ENCODE peak calls at places on chromosomes 6 and 20, in nine cellular contexts. One of them, this sample, is unnamed.
A peak's percentile ranks its signal among the peaks of the same experiment; 100 is the strongest.

GRCh38 chr6:72944660-72945059 is 280.6 kb downstream of the KHDC1L start:
- DNase-seq in BE2C: no peak
- DNase-seq in GM12865: no peak
- DNase-seq in astrocyte of the cerebellum: no peak
- DNase-seq in psoas muscle: no peak
- DNase-seq in fibroblast of lung: peak; percentile 27
- DNase-seq in AG10803: peak; percentile 68
- DNase-seq in CD8-positive, alpha-beta T cell: no peak
- DNase-seq in upper lobe of right lung: no peak
- DNase-seq in this sample: no peak

GRCh38 chr20:24164360-24164759 is 175.8 kb upstream of the GGTLC1 start:
- DNase-seq in GM12865: peak; percentile 8
- DNase-seq in fibroblast of lung: no peak
- DNase-seq in BE2C: peak; percentile 33
- DNase-seq in CD8-positive, alpha-beta T cell: no peak
- DNase-seq in AG10803: no peak
- DNase-seq in astrocyte of the cerebellum: no peak
- DNase-seq in upper lobe of right lung: no peak
- DNase-seq in psoas muscle: no peak
- DNase-seq in this sample: peak; percentile 5

GRCh38 chr6:169536446-169537170 is 165.2 kb downstream of the WDR27 start:
- DNase-seq in BE2C: no peak
- DNase-seq in CD8-positive, alpha-beta T cell: no peak
- DNase-seq in fibroblast of lung: peak; percentile 91
- DNase-seq in psoas muscle: no peak
- DNase-seq in AG10803: peak; percentile 78
- DNase-seq in GM12865: no peak
- DNase-seq in upper lobe of right lung: no peak
- DNase-seq in astrocyte of the cerebellum: peak; percentile 66
- DNase-seq in this sample: peak; percentile 88

GRCh38 chr6:31178143-31179041 is 7.9 kb upstream of the POU5F1 start:
- DNase-seq in upper lobe of right lung: no peak
- DNase-seq in psoas muscle: no peak
- DNase-seq in astrocyte of the cerebellum: no peak
- DNase-seq in AG10803: no peak
- DNase-seq in GM12865: peak; percentile 64
- DNase-seq in CD8-positive, alpha-beta T cell: no peak
- DNase-seq in BE2C: no peak
- DNase-seq in fibroblast of lung: no peak
- DNase-seq in this sample: no peak

GRCh38 chr6:146028250-146028789 is 542 bp upstream of the GRM1 start:
- DNase-seq in GM12865: peak; percentile 37
- DNase-seq in AG10803: peak; percentile 44
- DNase-seq in CD8-positive, alpha-beta T cell: peak; percentile 5
- DNase-seq in astrocyte of the cerebellum: peak; percentile 46
- DNase-seq in fibroblast of lung: peak; percentile 44
- DNase-seq in BE2C: peak; percentile 14
- DNase-seq in psoas muscle: peak; percentile 59
- DNase-seq in upper lobe of right lung: peak; percentile 80
- DNase-seq in this sample: peak; percentile 63

GRCh38 chr6:37083243-37084138 is 78.0 kb downstream of the FGD2 start:
- DNase-seq in psoas muscle: peak; percentile 63
- DNase-seq in BE2C: peak; percentile 40
- DNase-seq in AG10803: peak; percentile 78
- DNase-seq in astrocyte of the cerebellum: no peak
- DNase-seq in upper lobe of right lung: peak; percentile 91
- DNase-seq in CD8-positive, alpha-beta T cell: no peak
- DNase-seq in fibroblast of lung: peak; percentile 59
- DNase-seq in GM12865: no peak
- DNase-seq in this sample: no peak

GRCh38 chr6:128914051-128914450 is 31.1 kb downstream of the LAMA2 start:
- DNase-seq in CD8-positive, alpha-beta T cell: no peak
- DNase-seq in AG10803: no peak
- DNase-seq in BE2C: no peak
- DNase-seq in psoas muscle: no peak
- DNase-seq in fibroblast of lung: no peak
- DNase-seq in upper lobe of right lung: no peak
- DNase-seq in GM12865: no peak
- DNase-seq in astrocyte of the cerebellum: no peak
- DNase-seq in this sample: no peak

GRCh38 chr6:56368484-56368883 is 121.1 kb upstream of the COL21A1 start:
- DNase-seq in psoas muscle: no peak
- DNase-seq in upper lobe of right lung: no peak
- DNase-seq in AG10803: peak; percentile 17
- DNase-seq in fibroblast of lung: peak; percentile 69
- DNase-seq in CD8-positive, alpha-beta T cell: no peak
- DNase-seq in astrocyte of the cerebellum: no peak
- DNase-seq in BE2C: no peak
- DNase-seq in GM12865: no peak
- DNase-seq in this sample: no peak

GRCh38 chr6:42532038-42532669 is 31.7 kb upstream of the UBR2 start:
- DNase-seq in fibroblast of lung: peak; percentile 68
- DNase-seq in upper lobe of right lung: no peak
- DNase-seq in psoas muscle: no peak
- DNase-seq in astrocyte of the cerebellum: peak; percentile 57
- DNase-seq in AG10803: peak; percentile 77
- DNase-seq in BE2C: peak; percentile 40
- DNase-seq in GM12865: peak; percentile 82
- DNase-seq in CD8-positive, alpha-beta T cell: no peak
- DNase-seq in this sample: peak; percentile 66

GRCh38 chr20:60789399-60789798 is 462.7 kb upstream of the CDH4 start:
- DNase-seq in BE2C: no peak
- DNase-seq in AG10803: no peak
- DNase-seq in CD8-positive, alpha-beta T cell: no peak
- DNase-seq in psoas muscle: no peak
- DNase-seq in upper lobe of right lung: no peak
- DNase-seq in astrocyte of the cerebellum: no peak
- DNase-seq in GM12865: no peak
- DNase-seq in fibroblast of lung: no peak
- DNase-seq in this sample: no peak

GRCh38 chr20:24773751-24774201 is 175.3 kb upstream of the CST7 start:
- DNase-seq in psoas muscle: no peak
- DNase-seq in CD8-positive, alpha-beta T cell: no peak
- DNase-seq in upper lobe of right lung: no peak
- DNase-seq in BE2C: no peak
- DNase-seq in fibroblast of lung: peak; percentile 98
- DNase-seq in astrocyte of the cerebellum: peak; percentile 92
- DNase-seq in AG10803: peak; percentile 73
- DNase-seq in GM12865: peak; percentile 51
- DNase-seq in this sample: peak; percentile 96

GRCh38 chr6:126444874-126445273 is 105.0 kb downstream of the CENPW start:
- DNase-seq in fibroblast of lung: peak; percentile 46
- DNase-seq in psoas muscle: no peak
- DNase-seq in upper lobe of right lung: no peak
- DNase-seq in AG10803: peak; percentile 24
- DNase-seq in GM12865: no peak
- DNase-seq in astrocyte of the cerebellum: peak; percentile 8
- DNase-seq in BE2C: no peak
- DNase-seq in CD8-positive, alpha-beta T cell: no peak
- DNase-seq in this sample: peak; percentile 52

GRCh38 chr6:5599112-5599511 is 337.8 kb downstream of the FARS2 start:
- DNase-seq in psoas muscle: no peak
- DNase-seq in GM12865: no peak
- DNase-seq in upper lobe of right lung: no peak
- DNase-seq in fibroblast of lung: no peak
- DNase-seq in astrocyte of the cerebellum: no peak
- DNase-seq in CD8-positive, alpha-beta T cell: no peak
- DNase-seq in AG10803: peak; percentile 72
- DNase-seq in BE2C: no peak
- DNase-seq in this sample: no peak

GRCh38 chr6:1118287-1118647 is 193.6 kb upstream of the FOXQ1 start:
- DNase-seq in astrocyte of the cerebellum: no peak
- DNase-seq in GM12865: no peak
- DNase-seq in upper lobe of right lung: no peak
- DNase-seq in AG10803: no peak
- DNase-seq in psoas muscle: no peak
- DNase-seq in fibroblast of lung: no peak
- DNase-seq in BE2C: no peak
- DNase-seq in CD8-positive, alpha-beta T cell: no peak
- DNase-seq in this sample: no peak

GRCh38 chr6:33837971-33838665 is 34.3 kb upstream of the MLN start:
- DNase-seq in astrocyte of the cerebellum: no peak
- DNase-seq in psoas muscle: no peak
- DNase-seq in GM12865: no peak
- DNase-seq in BE2C: no peak
- DNase-seq in fibroblast of lung: peak; percentile 55
- DNase-seq in CD8-positive, alpha-beta T cell: no peak
- DNase-seq in AG10803: peak; percentile 70
- DNase-seq in upper lobe of right lung: no peak
- DNase-seq in this sample: peak; percentile 29
- TF ChIP-seq CTCF in astrocyte of the cerebellum: peak; percentile 6
- TF ChIP-seq CTCF in psoas muscle: no peak
- TF ChIP-seq CTCF in GM12865: no peak
- TF ChIP-seq CTCF in BE2C: no peak
- TF ChIP-seq CTCF in fibroblast of lung: no peak
- TF ChIP-seq CTCF in CD8-positive, alpha-beta T cell: no peak
- TF ChIP-seq CTCF in AG10803: peak; percentile 25
- TF ChIP-seq CTCF in upper lobe of right lung: no peak
- TF ChIP-seq CTCF in this sample: no peak

DNA sequence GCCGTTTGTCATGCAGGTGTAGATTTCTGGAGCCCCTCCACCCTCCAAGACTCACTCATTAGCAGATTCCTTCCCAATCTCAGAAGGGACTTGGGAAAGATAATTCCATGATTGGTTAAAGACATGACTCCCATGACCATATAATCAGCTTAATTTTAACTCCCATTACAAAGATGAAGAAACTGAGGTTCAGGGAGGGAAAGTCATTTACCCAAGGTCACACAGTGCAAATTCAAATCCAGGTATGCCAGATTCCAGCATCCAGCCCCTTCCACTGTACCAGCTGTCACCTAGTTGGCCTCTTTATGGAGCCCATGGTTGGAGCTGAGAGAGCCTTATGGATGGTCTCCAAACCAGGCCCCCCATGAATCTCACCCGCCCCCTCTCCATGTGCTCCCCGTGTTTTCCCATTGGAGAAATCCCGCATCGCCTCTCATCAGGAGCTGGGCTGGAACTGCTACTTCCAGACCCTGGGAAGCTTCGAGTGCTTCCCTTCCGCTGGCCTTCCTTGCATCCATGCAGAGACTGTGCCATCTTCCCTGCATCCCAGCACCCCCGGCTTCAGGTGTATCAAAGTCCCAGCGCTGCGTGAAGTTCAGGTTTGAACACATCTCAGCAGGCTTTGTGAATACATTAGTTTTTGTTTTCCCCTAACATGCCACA is 8.7 kb upstream of the MMP9 start:
- DNase-seq in psoas muscle: no peak
- DNase-seq in upper lobe of right lung: no peak
- DNase-seq in AG10803: no peak
- DNase-seq in fibroblast of lung: no peak
- DNase-seq in BE2C: no peak
- DNase-seq in astrocyte of the cerebellum: no peak
- DNase-seq in GM12865: no peak
- DNase-seq in CD8-positive, alpha-beta T cell: no peak
- DNase-seq in this sample: no peak
- H3K4me3 ChIP-seq in psoas muscle: no peak overlapping the region
- H3K4me3 ChIP-seq in upper lobe of right lung: no peak overlapping the region
- H3K4me3 ChIP-seq in AG10803: no peak overlapping the region
- H3K4me3 ChIP-seq in fibroblast of lung: no peak overlapping the region
- H3K4me3 ChIP-seq in BE2C: no peak overlapping the region
- H3K4me3 ChIP-seq in astrocyte of the cerebellum: no peak overlapping the region
- H3K4me3 ChIP-seq in GM12865: no peak overlapping the region
- H3K4me3 ChIP-seq in CD8-positive, alpha-beta T cell: no peak overlapping the region
- H3K4me3 ChIP-seq in this sample: no peak overlapping the region

GRCh38 chr6:25137497-25137896 is 141.7 kb upstream of the CARMIL1 start:
- DNase-seq in fibroblast of lung: no peak
- DNase-seq in BE2C: no peak
- DNase-seq in CD8-positive, alpha-beta T cell: no peak
- DNase-seq in astrocyte of the cerebellum: no peak
- DNase-seq in upper lobe of right lung: no peak
- DNase-seq in psoas muscle: no peak
- DNase-seq in AG10803: peak; percentile 29
- DNase-seq in GM12865: peak; percentile 48
- DNase-seq in this sample: no peak

GRCh38 chr6:25136879-25137278 is 142.3 kb upstream of the CARMIL1 start:
- DNase-seq in BE2C: no peak
- DNase-seq in psoas muscle: no peak
- DNase-seq in CD8-positive, alpha-beta T cell: no peak
- DNase-seq in fibroblast of lung: peak; percentile 33
- DNase-seq in upper lobe of right lung: no peak
- DNase-seq in GM12865: peak; percentile 9
- DNase-seq in astrocyte of the cerebellum: no peak
- DNase-seq in AG10803: peak; percentile 32
- DNase-seq in this sample: no peak

GRCh38 chr6:25142506-25142905 is 136.7 kb upstream of the CARMIL1 start:
- DNase-seq in astrocyte of the cerebellum: no peak
- DNase-seq in upper lobe of right lung: no peak
- DNase-seq in CD8-positive, alpha-beta T cell: no peak
- DNase-seq in AG10803: peak; percentile 3
- DNase-seq in BE2C: no peak
- DNase-seq in fibroblast of lung: no peak
- DNase-seq in psoas muscle: no peak
- DNase-seq in GM12865: no peak
- DNase-seq in this sample: no peak

GRCh38 chr6:25138697-25139051 is 140.5 kb upstream of the CARMIL1 start:
- DNase-seq in astrocyte of the cerebellum: peak; percentile 11
- DNase-seq in fibroblast of lung: no peak
- DNase-seq in AG10803: peak; percentile 74
- DNase-seq in CD8-positive, alpha-beta T cell: no peak
- DNase-seq in upper lobe of right lung: no peak
- DNase-seq in GM12865: peak; percentile 53
- DNase-seq in psoas muscle: no peak
- DNase-seq in BE2C: no peak
- DNase-seq in this sample: peak; percentile 58

DNA sequence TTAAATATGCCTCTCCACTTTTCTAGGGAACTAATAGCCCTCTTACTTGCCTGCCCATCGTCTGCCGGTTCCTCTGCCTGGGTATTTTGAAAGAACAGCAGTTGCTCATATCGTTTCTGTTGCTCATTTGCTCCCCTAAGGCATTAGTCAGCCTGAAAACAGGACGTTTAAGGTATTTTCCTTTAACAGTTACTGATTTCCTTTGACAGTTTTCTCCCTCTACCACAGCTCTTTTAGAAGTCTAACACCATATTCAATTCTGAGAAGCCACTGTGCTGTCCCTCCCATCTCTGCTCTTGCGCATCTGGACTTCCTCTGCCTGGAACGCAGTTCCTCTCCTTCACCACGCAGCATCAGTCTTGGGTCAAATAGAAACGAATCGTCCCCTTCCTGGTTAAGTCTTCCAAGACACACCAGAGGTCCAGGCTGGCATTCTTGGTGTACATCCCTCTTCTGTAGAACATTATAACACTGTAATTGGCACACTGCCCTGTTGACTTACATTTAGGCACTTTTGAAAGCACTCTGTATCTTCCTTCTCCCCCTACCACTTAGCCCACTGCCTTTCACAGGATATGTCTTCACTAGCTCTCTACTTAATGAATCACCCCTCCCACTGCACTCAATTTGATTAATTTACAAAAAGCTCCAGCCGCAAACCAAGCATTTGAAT is 141.0 kb upstream of the CARMIL1 start:
- DNase-seq in fibroblast of lung: peak; percentile 75
- DNase-seq in AG10803: peak; percentile 86
- DNase-seq in upper lobe of right lung: peak; percentile 65
- DNase-seq in psoas muscle: peak; percentile 32
- DNase-seq in astrocyte of the cerebellum: no peak
- DNase-seq in CD8-positive, alpha-beta T cell: peak; percentile 41
- DNase-seq in BE2C: no peak
- DNase-seq in GM12865: peak; percentile 91
- DNase-seq in this sample: peak; percentile 50
- TF ChIP-seq CTCF in fibroblast of lung: peak; percentile 47
- TF ChIP-seq CTCF in AG10803: peak; percentile 57
- TF ChIP-seq CTCF in upper lobe of right lung: peak; percentile 27
- TF ChIP-seq CTCF in psoas muscle: peak; percentile 8
- TF ChIP-seq CTCF in astrocyte of the cerebellum: no peak
- TF ChIP-seq CTCF in CD8-positive, alpha-beta T cell: no peak
- TF ChIP-seq CTCF in BE2C: no peak
- TF ChIP-seq CTCF in GM12865: no peak
- TF ChIP-seq CTCF in this sample: peak; percentile 13

GRCh38 chr6:147509900-147510299 is 1.4 kb downstream of the SAMD5 start:
- DNase-seq in astrocyte of the cerebellum: no peak
- DNase-seq in psoas muscle: no peak
- DNase-seq in AG10803: no peak
- DNase-seq in GM12865: no peak
- DNase-seq in CD8-positive, alpha-beta T cell: no peak
- DNase-seq in BE2C: no peak
- DNase-seq in fibroblast of lung: no peak
- DNase-seq in upper lobe of right lung: no peak
- DNase-seq in this sample: no peak
- H3K4me3 ChIP-seq in astrocyte of the cerebellum: peak overlapping the region; percentile 67
- H3K4me3 ChIP-seq in psoas muscle: peak overlapping the region; percentile 74
- H3K4me3 ChIP-seq in AG10803: no peak overlapping the region
- H3K4me3 ChIP-seq in GM12865: no peak overlapping the region
- H3K4me3 ChIP-seq in CD8-positive, alpha-beta T cell: no peak overlapping the region
- H3K4me3 ChIP-seq in BE2C: no peak overlapping the region
- H3K4me3 ChIP-seq in fibroblast of lung: peak overlapping the region; percentile 45
- H3K4me3 ChIP-seq in upper lobe of right lung: peak overlapping the region; percentile 75
- H3K4me3 ChIP-seq in this sample: peak overlapping the region; percentile 60